ENCODE peak calls at places on chromosome 11, in nine cellular contexts. J, L, F, R, G, C, A, K and U are unnamed samples.
A peak's percentile ranks its signal among the peaks of the same experiment; 100 is the strongest.

GRCh38 chr11:82944198-82944597 is 42.7 kb downstream of the DDIAS start:
- DNase-seq in C (no peak), L (no peak), G (no peak), F (no peak), R (no peak), K (no peak), J (no peak), A (peak; percentile 11), U (no peak)

GRCh38 chr11:44030276-44030932 is 17.4 kb upstream of the ACCSL start:
- DNase-seq in A (peak; percentile 78), R (peak; percentile 61), L (no peak), F (peak; percentile 78), G (no peak), K (no peak), J (no peak), C (no peak), U (no peak)

GRCh38 chr11:67651976-67652895 is 1.7 kb upstream of the ACY3 start:
- DNase-seq in R (peak; percentile 13), A (peak; percentile 1), L (no peak), K (no peak), C (no peak), J (no peak), F (no peak), G (no peak), U (no peak)

GRCh38 chr11:130194241-130195023 is 34.9 kb downstream of the ST14 start:
- DNase-seq in K (no peak), C (no peak), F (no peak), A (no peak), G (no peak), R (no peak), L (no peak), J (no peak), U (no peak)

GRCh38 chr11:61618991-61619390 is 38.1 kb upstream of the SYT7 start:
- DNase-seq in G (no peak), A (no peak), F (no peak), J (no peak), C (no peak), R (no peak), L (no peak), K (no peak), U (no peak)

GRCh38 chr11:128328955-128329551 is 258.3 kb downstream of the ETS1 start:
- DNase-seq in J (no peak), G (no peak), A (no peak), L (no peak), K (no peak), C (no peak), F (no peak), R (no peak), U (no peak)

GRCh38 chr11:64165482-64165841 is 451 bp downstream of the MACROD1 start:
- DNase-seq in C (no peak), R (no peak), K (no peak), J (no peak), G (peak; percentile 46), F (no peak), L (no peak), A (no peak), U (no peak)

GRCh38 chr11:1829039-1829820 is 5.6 kb upstream of the SYT8 start:
- DNase-seq in K (no peak), F (no peak), G (peak; percentile 72), A (no peak), J (no peak), R (no peak), L (no peak), C (no peak), U (peak; percentile 25)

GRCh38 chr11:69700278-69701140 is 3.3 kb downstream of the FGF19 start:
- DNase-seq in R (peak; percentile 63), L (no peak), K (no peak), G (peak; percentile 84), F (peak; percentile 59), C (no peak), A (peak; percentile 81), J (no peak), U (no peak)

GRCh38 chr11:121551463-121551862 is 98.7 kb upstream of the SORL1-AS1 start:
- DNase-seq in L (no peak), C (no peak), K (no peak), R (no peak), G (no peak), A (no peak), F (no peak), J (no peak), U (no peak)

GRCh38 chr11:82229346-82229745 is 504.3 kb downstream of the FAM181B start:
- DNase-seq in R (no peak), F (no peak), C (no peak), J (no peak), G (no peak), K (no peak), A (peak; percentile 40), L (no peak), U (no peak)

GRCh38 chr11:128488471-128488870 is 98.9 kb downstream of the ETS1 start:
- DNase-seq in J (no peak), C (no peak), R (no peak), K (no peak), G (no peak), F (no peak), A (no peak), L (no peak), U (no peak)

GRCh38 chr11:10303558-10304363 is 1.1 kb upstream of the ADM start:
- DNase-seq in F (no peak), G (peak; percentile 38), K (no peak), R (peak; percentile 56), A (peak; percentile 41), J (no peak), L (no peak), C (no peak), U (no peak)

GRCh38 chr11:70090989-70091388 is 12.9 kb downstream of the ANO1 start:
- DNase-seq in L (no peak), G (no peak), C (no peak), A (no peak), J (peak; percentile 74), R (no peak), F (peak; percentile 82), K (no peak), U (no peak)

GRCh38 chr11:90134420-90135003 is at the start of gene NAALAD2:
- DNase-seq in L (no peak), G (peak; percentile 18), F (peak; percentile 62), J (no peak), R (peak; percentile 38), K (no peak), A (peak; percentile 86), C (no peak), U (no peak)